ENCODE peak calls at places on chromosome 11, in seven cellular contexts. O, B, P, H, E, N and X are unnamed samples.

GRCh38 chr11:105860105-105860504 is 161.9 kb downstream of the MSANTD4 start:
- DNase-seq in O (no peak), B (no peak), P (no peak), H (no peak), E (no peak), N (no peak), X (no peak)

GRCh38 chr11:73323464-73323863 is 15.4 kb downstream of the ARHGEF17 start:
- DNase-seq in O (no peak), B (peak; percentile 85), P (no peak), H (peak; percentile 47), E (no peak), N (no peak), X (no peak)

GRCh38 chr11:27356624-27357222 is 6.3 kb downstream of the CCDC34 start:
- DNase-seq in O (no peak), B (no peak), P (no peak), H (no peak), E (no peak), N (no peak), X (no peak)

GRCh38 chr11:121615506-121615905 is 162.7 kb upstream of the SORL1-AS1 start:
- DNase-seq in O (no peak), B (no peak), P (peak; percentile 68), H (no peak), E (no peak), N (peak; percentile 58), X (no peak)

GRCh38 chr11:64765291-64765803 is 5.6 kb upstream of the PYGM start:
- DNase-seq in O (no peak), B (peak; percentile 44), P (no peak), H (no peak), E (no peak), N (no peak), X (no peak)

GRCh38 chr11:132202621-132203020 is 832.2 kb downstream of the NTM start:
- DNase-seq in O (no peak), B (no peak), P (no peak), H (no peak), E (no peak), N (no peak), X (no peak)

GRCh38 chr11:57336111-57336666 is 497 bp upstream of the SSRP1 start:
- DNase-seq in O (no peak), B (no peak), P (no peak), H (no peak), E (peak; percentile 40), N (no peak), X (no peak)

GRCh38 chr11:59753650-59754493 is 1.3 kb upstream of the STX3 start:
- DNase-seq in O (peak; percentile 82), B (peak; percentile 85), P (peak; percentile 76), H (peak; percentile 74), E (peak; percentile 90), N (peak; percentile 53), X (peak; percentile 62)

GRCh38 chr11:68542617-68543016 is 82.1 kb downstream of the PPP6R3 start:
- DNase-seq in O (no peak), B (no peak), P (peak; percentile 88), H (no peak), E (no peak), N (peak; percentile 82), X (no peak)

GRCh38 chr11:123173040-123173855 is 21.8 kb downstream of the CLMP start:
- DNase-seq in O (no peak), B (no peak), P (peak; percentile 94), H (no peak), E (no peak), N (peak; percentile 98), X (no peak)

GRCh38 chr11:69867076-69868002 is 48.1 kb upstream of the FGF3 start:
- DNase-seq in O (no peak), B (peak; percentile 40), P (no peak), H (no peak), E (no peak), N (no peak), X (no peak)

GRCh38 chr11:37952035-37952434 is 1354.0 kb upstream of the RAG2 start:
- DNase-seq in O (no peak), B (no peak), P (no peak), H (no peak), E (no peak), N (no peak), X (no peak)

GRCh38 chr11:1468002-1468401 is 18.6 kb downstream of the MOB2 start:
- DNase-seq in O (no peak), B (no peak), P (no peak), H (no peak), E (no peak), N (no peak), X (no peak)

GRCh38 chr11:47395225-47396048 is 13.0 kb upstream of the SLC39A13 start:
- DNase-seq in O (no peak), B (no peak), P (no peak), H (no peak), E (no peak), N (no peak), X (no peak)

GRCh38 chr11:107014871-107015270 is 3.4 kb downstream of the GUCY1A2 start:
- DNase-seq in O (no peak), B (no peak), P (peak; percentile 35), H (no peak), E (no peak), N (peak; percentile 57), X (no peak)

GRCh38 chr11:75344761-75345454 is 6.6 kb downstream of the ARRB1 start:
- DNase-seq in O (peak; percentile 73), B (no peak), P (no peak), H (no peak), E (no peak), N (peak; percentile 32), X (no peak)

GRCh38 chr11:10459029-10459970 is 4.2 kb downstream of the AMPD3 start:
- DNase-seq in O (no peak), B (no peak), P (no peak), H (no peak), E (peak; percentile 80), N (no peak), X (no peak)